ENCODE peak calls at places on chromosomes 4 and X, in four cellular contexts. V, E, J and P are unnamed samples. For H3K4me1 and H3K9me3, the result is how much of the 10 kb centered on the place peaks cover.

GRCh38 chr4:153593166-153593565 is 90.9 kb upstream of the TLR2 start:
- DNase-seq in V (no peak), J (no peak), E (no peak), P (no peak)

GRCh38 chr4:127783026-127783769 is 1.1 kb downstream of the HSPA4L start:
- DNase-seq in J (peak), V (peak), E (peak), P (peak)

GRCh38 chr4:167020410-167020809 is 213.9 kb downstream of the SPOCK3 start:
- DNase-seq in E (peak), J (no peak), V (no peak), P (no peak)

GRCh38 chrX:39491548-39492297 is 606.0 kb downstream of the BCOR start:
- DNase-seq in J (peak), E (no peak), V (no peak), P (no peak)

GRCh38 chr4:10575414-10575813 is 109.2 kb downstream of the CLNK start:
- DNase-seq in V (no peak), E (no peak), J (no peak), P (no peak)

GRCh38 chrX:42195506-42195905 is 272.2 kb upstream of the CASK start:
- DNase-seq in J (no peak), E (no peak), V (no peak), P (no peak)

GRCh38 chrX:1661048-1661921 is 46.4 kb downstream of the ASMT start:
- DNase-seq in V (peak), J (peak), E (no peak), P (peak)

GRCh38 chrX:151712253-151712652 is 3.6 kb upstream of the FATE1 start:
- DNase-seq in V (no peak), E (no peak), J (peak), P (no peak)

GRCh38 chr4:72326692-72327632 is 242.1 kb downstream of the ADAMTS3 start:
- DNase-seq in E (peak), V (no peak), J (no peak), P (no peak)

GRCh38 chr4:15400911-15401671 is 26.7 kb upstream of the C1QTNF7 start:
- DNase-seq in J (peak), V (peak), E (peak), P (peak)

GRCh38 chrX:97787849-97788248 is 904.1 kb downstream of the RPA4 start:
- DNase-seq in J (no peak), V (no peak), E (no peak), P (no peak)
- H3K4me1 ChIP-seq in J (under half), V (under half), E (under half), P (under half)

GRCh38 chr4:176321589-176321988 is 1.8 kb downstream of the SPCS3 start:
- DNase-seq in V (no peak), J (no peak), E (no peak), P (no peak)
- H3K4me3 ChIP-seq in V (peak), J (peak), E (peak), P (peak)

DNA sequence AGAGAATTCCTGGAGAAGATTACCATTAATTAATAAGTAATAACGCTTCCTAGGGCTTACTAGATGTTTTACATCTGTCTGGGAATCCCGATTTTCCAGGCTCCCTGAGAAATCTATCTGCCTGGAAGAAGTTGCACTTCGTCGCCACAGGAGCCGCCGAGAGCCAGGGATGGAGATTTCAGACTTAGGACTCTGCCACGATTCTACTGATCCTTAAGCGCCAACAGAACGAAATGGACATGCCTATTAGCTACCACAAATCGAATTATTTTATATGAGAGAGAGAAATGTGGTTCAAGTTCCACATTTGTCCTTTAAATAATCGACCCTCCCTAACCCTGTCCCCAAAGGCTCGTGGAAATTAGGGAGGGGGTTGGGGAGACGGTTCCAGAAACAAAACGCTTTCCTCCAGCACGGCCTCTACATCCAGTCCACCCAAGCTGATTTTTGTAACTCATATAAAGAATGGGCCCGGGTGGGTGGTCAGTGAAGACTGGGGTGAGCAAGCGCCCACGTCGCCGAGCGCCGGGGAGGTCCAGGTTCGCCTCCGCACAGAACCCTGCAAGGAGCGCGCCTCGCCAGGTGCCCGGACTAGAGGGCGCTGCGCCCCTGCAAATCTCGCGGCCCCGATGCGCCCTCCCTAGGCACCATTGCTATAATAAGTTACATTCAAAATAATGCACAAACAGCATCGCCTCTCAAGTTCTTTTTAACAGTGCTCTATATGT is 1.9 kb upstream of the FAT1 start:
- DNase-seq in J (no peak), V (peak), E (peak), P (peak)
- H3K9me3 ChIP-seq in J (under half), V (under half), E (under half), P (under half)

GRCh38 chr4:99099311-99099710 is 10.7 kb upstream of the ADH5 start:
- DNase-seq in E (no peak), V (no peak), J (no peak), P (no peak)
- H3K4me1 ChIP-seq in E (under half), V (under half), J (under half), P (under half)

DNA sequence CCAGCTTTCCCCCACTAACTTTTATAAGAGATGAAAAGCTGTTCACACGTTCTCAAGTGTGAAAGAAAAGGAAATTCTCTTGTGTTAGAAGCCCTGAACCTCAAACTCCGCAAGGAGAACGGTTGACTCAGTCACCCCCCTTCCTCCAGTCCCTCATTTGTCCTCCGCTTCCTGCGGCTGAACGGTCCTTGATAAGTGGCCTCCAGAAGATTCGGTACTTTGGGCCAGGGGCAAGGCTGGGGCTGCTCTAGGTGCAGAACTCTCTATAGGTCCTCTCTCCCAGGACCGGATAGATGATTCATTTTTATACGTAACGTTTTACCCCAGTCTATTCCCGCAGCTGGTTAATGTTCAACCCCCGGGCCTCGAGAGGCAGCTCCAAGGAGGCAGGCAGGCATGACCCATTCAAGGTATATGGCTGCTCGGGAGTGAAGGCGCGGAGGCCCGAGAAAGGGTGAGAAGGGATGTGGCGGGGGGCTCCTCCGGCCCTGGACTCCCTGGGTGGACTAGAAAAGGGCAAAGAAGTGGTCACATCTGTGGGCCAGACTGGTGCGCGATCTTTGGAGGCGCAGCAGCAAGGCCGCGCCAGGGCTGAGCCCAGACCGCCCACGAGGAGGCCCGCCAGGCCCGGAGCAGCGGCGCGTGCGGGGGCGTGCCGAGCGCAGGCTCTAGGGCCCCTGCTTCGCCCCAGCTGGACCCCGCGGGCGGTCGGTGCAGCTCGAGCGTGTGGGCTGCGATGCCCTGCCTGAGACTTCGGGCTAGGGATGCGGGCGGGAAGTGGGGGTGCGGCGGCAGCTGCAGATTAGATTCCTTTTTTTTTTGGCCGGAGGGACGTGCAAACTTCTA is 11.7 kb downstream of the PITX2 start:
- DNase-seq in E (no peak), V (no peak), J (no peak), P (no peak)
- H3K4me3 ChIP-seq in E (no peak), V (peak), J (no peak), P (no peak)

GRCh38 chr4:19254476-19254875 is 997.2 kb upstream of the SLIT2 start:
- DNase-seq in E (peak), J (no peak), V (no peak), P (no peak)
- H3K9me3 ChIP-seq in E (under half), J (under half), V (under half), P (under half)